ENCODE peak calls at places on chromosomes 1 and 21, in nine cellular contexts. F, U, V, W, M, B, X, Q and S are unnamed samples.

GRCh38 chr1:14780271-14780670 is 181.8 kb downstream of the KAZN start:
- DNase-seq in F (no peak), U (no peak), V (no peak), W (no peak), M (no peak), B (no peak), X (no peak), Q (no peak), S (no peak)

GRCh38 chr1:175270361-175270760 is 77.8 kb upstream of the KIAA0040 start:
- DNase-seq in F (no peak), U (no peak), V (no peak), W (no peak), M (no peak), B (no peak), X (no peak), Q (no peak), S (no peak)

GRCh38 chr1:62452951-62453350 is 16.1 kb downstream of the USP1 start:
- DNase-seq in F (no peak), U (no peak), V (no peak), W (no peak), M (peak; percentile 55), B (no peak), X (no peak), Q (no peak), S (no peak)

GRCh38 chr1:224759570-224760562 is 143.7 kb downstream of the CNIH3 start:
- DNase-seq in F (no peak), U (no peak), V (no peak), W (no peak), M (no peak), B (no peak), X (peak; percentile 43), Q (no peak), S (no peak)

GRCh38 chr1:45272943-45273342 is 53.8 kb upstream of the HPDL start:
- DNase-seq in F (peak; percentile 7), U (no peak), V (peak; percentile 66), W (no peak), M (peak; percentile 47), B (no peak), X (peak; percentile 52), Q (peak; percentile 90), S (peak; percentile 12)

GRCh38 chr1:25848531-25848930 is 10.7 kb downstream of the AUNIP start:
- DNase-seq in F (no peak), U (no peak), V (no peak), W (no peak), M (no peak), B (no peak), X (peak; percentile 2), Q (no peak), S (no peak)

GRCh38 chr21:36059823-36060158 is 535 bp downstream of the SETD4 start:
- DNase-seq in F (no peak), U (no peak), V (no peak), W (peak; percentile 70), M (no peak), B (peak; percentile 79), X (no peak), Q (no peak), S (no peak)

GRCh38 chr1:207495816-207496792 is at the start of gene CR1:
- DNase-seq in F (no peak), U (no peak), V (no peak), W (peak; percentile 59), M (no peak), B (no peak), X (no peak), Q (no peak), S (no peak)

GRCh38 chr1:115280073-115280472 is 58.0 kb downstream of the NGF start:
- DNase-seq in F (peak; percentile 96), U (no peak), V (peak; percentile 76), W (no peak), M (no peak), B (no peak), X (peak; percentile 72), Q (peak; percentile 88), S (peak; percentile 77)

GRCh38 chr21:46181953-46182547 is 2.2 kb downstream of the SPATC1L start:
- DNase-seq in F (no peak), U (no peak), V (no peak), W (no peak), M (no peak), B (peak; percentile 69), X (no peak), Q (no peak), S (no peak)

GRCh38 chr21:37367301-37367757 is 756 bp downstream of the DYRK1A start:
- DNase-seq in F (no peak), U (no peak), V (no peak), W (peak; percentile 61), M (no peak), B (no peak), X (no peak), Q (no peak), S (no peak)

GRCh38 chr1:14142397-14143095 is 442.6 kb downstream of the PRDM2 start:
- DNase-seq in F (no peak), U (peak; percentile 65), V (no peak), W (no peak), M (no peak), B (no peak), X (no peak), Q (no peak), S (no peak)

GRCh38 chr1:33086384-33086850 is 5.5 kb downstream of the AZIN2 start:
- DNase-seq in F (no peak), U (peak; percentile 46), V (peak; percentile 79), W (peak; percentile 86), M (peak; percentile 75), B (no peak), X (peak; percentile 53), Q (peak; percentile 86), S (no peak)

DNA sequence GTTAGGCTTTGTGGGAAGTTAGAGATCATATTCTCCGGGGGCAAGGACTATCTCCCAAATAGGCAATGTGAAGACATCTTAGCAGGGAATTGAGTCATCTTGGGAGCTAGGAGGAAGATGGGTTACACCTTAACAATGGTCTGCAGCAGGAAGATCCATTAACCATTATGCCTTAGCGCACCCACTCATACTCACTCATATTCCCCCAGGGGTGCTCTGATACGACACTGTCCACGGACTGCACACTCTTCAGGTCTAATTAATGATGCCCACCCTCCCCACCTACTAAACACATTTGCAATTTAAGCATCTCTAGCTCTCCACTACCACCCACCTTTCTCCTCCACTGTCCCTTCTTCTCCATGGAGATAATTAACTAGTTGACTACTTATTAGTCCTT is 857 bp upstream of the AK5 start:
- DNase-seq in F (no peak), U (no peak), V (no peak), W (no peak), M (no peak), B (no peak), X (no peak), Q (no peak), S (no peak)
- H3K4me3 ChIP-seq in F (no peak overlapping the region), U (no peak overlapping the region), V (no peak overlapping the region), W (no peak overlapping the region), M (no peak overlapping the region), B (no peak overlapping the region), X (no peak overlapping the region), Q (no peak overlapping the region), S (no peak overlapping the region)

DNA sequence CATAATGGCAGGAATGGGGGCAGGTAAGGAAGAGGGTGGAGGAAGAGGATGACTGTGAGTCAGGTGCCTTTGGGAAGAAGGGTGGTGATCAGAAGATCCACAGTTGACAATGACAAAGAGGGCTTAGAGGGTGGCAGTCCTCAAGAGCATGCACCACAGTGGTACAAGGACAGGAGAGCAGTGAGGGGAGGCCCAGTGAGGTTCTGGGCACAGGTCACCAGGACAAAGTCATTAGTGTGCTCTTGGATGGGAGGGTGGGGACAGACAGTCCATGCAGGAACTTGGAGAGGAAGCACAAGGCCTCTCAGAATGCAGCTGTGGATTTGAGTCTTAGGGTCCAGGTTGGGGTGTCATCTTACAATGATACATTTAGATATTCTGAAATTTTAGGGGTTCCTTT is 75.1 kb downstream of the RHOU start:
- DNase-seq in F (no peak), U (no peak), V (no peak), W (no peak), M (no peak), B (no peak), X (no peak), Q (no peak), S (no peak)
- H3K4me3 ChIP-seq in F (no peak overlapping the region), U (no peak overlapping the region), V (no peak overlapping the region), W (no peak overlapping the region), M (no peak overlapping the region), B (no peak overlapping the region), X (no peak overlapping the region), Q (no peak overlapping the region), S (no peak overlapping the region)

DNA sequence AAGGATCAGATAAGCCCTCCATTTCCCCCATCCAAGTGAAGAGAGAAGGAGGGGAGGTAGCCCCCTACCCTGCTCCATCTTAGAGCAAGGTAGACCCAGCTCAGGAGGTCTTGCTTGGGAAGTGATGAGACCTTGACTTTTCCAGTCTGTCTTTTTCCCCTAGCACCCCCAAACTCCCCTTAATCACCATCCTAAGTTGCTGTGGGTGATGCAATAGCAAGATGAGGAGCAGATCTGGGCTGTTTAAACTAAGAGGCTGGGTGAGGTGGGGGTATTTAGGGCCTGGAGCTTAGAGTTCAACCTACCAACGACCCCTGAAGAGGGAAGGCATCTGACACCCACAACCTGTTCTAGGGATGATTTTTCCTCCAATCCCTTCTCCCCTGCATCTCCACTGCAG is 1.7 kb downstream of the ATP1A2 start:
- DNase-seq in F (no peak), U (no peak), V (no peak), W (no peak), M (no peak), B (no peak), X (no peak), Q (no peak), S (no peak)
- H3K4me3 ChIP-seq in F (no peak overlapping the region), U (no peak overlapping the region), V (peak overlapping the region; percentile 35), W (peak overlapping the region; percentile 82), M (no peak overlapping the region), B (peak overlapping the region; percentile 66), X (no peak overlapping the region), Q (no peak overlapping the region), S (no peak overlapping the region)

GRCh38 chr1:182484531-182485257 is 34.7 kb downstream of the RGSL1 start:
- DNase-seq in F (no peak), U (no peak), V (no peak), W (no peak), M (peak; percentile 10), B (no peak), X (no peak), Q (no peak), S (no peak)

GRCh38 chr1:182485861-182486260 is 35.9 kb downstream of the RGSL1 start:
- DNase-seq in F (no peak), U (no peak), V (no peak), W (no peak), M (no peak), B (no peak), X (no peak), Q (no peak), S (no peak)

GRCh38 chr1:182488803-182489202 is 38.9 kb downstream of the RGSL1 start:
- DNase-seq in F (no peak), U (no peak), V (no peak), W (no peak), M (no peak), B (no peak), X (no peak), Q (no peak), S (no peak)

GRCh38 chr1:182478238-182478637 is 28.3 kb downstream of the RGSL1 start:
- DNase-seq in F (no peak), U (no peak), V (no peak), W (no peak), M (no peak), B (no peak), X (no peak), Q (no peak), S (no peak)

DNA sequence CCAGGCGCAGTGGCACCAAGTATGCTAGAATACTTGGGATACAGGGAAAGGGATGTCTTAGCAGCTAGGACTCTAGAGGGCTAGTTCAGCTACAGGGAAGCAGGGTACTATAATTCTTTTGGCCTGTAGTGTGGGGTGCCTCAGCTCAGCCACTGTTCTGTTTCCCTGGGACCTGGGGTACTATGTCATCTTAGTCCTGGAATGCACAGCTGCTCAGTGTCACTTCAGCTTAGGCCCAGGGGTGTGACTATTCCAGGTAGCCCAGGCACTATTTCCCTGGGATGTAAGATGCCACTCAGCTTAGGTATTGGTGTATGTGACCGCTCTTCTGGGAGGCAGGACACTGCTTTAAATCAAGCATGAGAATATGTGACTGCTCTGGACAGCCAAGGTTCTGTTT is 34.1 kb downstream of the RGSL1 start:
- DNase-seq in F (no peak), U (no peak), V (no peak), W (no peak), M (no peak), B (no peak), X (no peak), Q (no peak), S (no peak)
- H3K4me3 ChIP-seq in F (no peak overlapping the region), U (no peak overlapping the region), V (no peak overlapping the region), W (no peak overlapping the region), M (no peak overlapping the region), B (no peak overlapping the region), X (no peak overlapping the region), Q (no peak overlapping the region), S (no peak overlapping the region)